ENCODE peak calls at places on chromosomes 5 and 9, in four cellular contexts. L, C, E and G are unnamed samples.

GRCh38 chr5:139422307-139422893 is 16.9 kb downstream of the DNAJC18 start:
- DNase-seq in L (peak; percentile 47), C (peak; percentile 67), E (peak; percentile 78), G (peak; percentile 77)

GRCh38 chr5:10703676-10704075 is 57.4 kb downstream of the DAP start:
- DNase-seq in L (no peak), C (no peak), E (no peak), G (no peak)

GRCh38 chr5:80184235-80185023 is 71.4 kb downstream of the SERINC5 start:
- DNase-seq in L (no peak), C (no peak), E (no peak), G (no peak)

GRCh38 chr9:124259273-124260078 is 1.7 kb downstream of the NEK6 start:
- DNase-seq in L (peak; percentile 48), C (no peak), E (peak; percentile 91), G (peak; percentile 91)

GRCh38 chr5:41843456-41844112 is 26.6 kb downstream of the OXCT1 start:
- DNase-seq in L (peak; percentile 41), C (peak; percentile 71), E (peak; percentile 75), G (peak; percentile 77)

GRCh38 chr9:88536951-88537742 is 2.2 kb downstream of the NXNL2 start:
- DNase-seq in L (no peak), C (no peak), E (no peak), G (no peak)

GRCh38 chr9:114086009-114086408 is 7.9 kb upstream of the AMBP start:
- DNase-seq in L (no peak), C (no peak), E (no peak), G (no peak)

GRCh38 chr5:83507431-83507830 is 35.9 kb downstream of the VCAN start:
- DNase-seq in L (no peak), C (no peak), E (no peak), G (no peak)

GRCh38 chr9:126614455-126615248 is 924 bp downstream of the LMX1B start:
- DNase-seq in L (no peak), C (no peak), E (no peak), G (no peak)

GRCh38 chr5:41218929-41219328 is 5.6 kb upstream of the C6 start:
- DNase-seq in L (no peak), C (no peak), E (no peak), G (no peak)

GRCh38 chr5:150105898-150106615 is 19.7 kb upstream of the CSF1R start:
- DNase-seq in L (no peak), C (no peak), E (no peak), G (no peak)

GRCh38 chr9:83027153-83027867 is 35.6 kb downstream of the RASEF start:
- DNase-seq in L (no peak), C (no peak), E (peak; percentile 90), G (peak; percentile 88)

GRCh38 chr9:15189491-15189890 is 117.5 kb downstream of the TTC39B start:
- DNase-seq in L (no peak), C (no peak), E (no peak), G (no peak)

GRCh38 chr9:130307667-130307943 is 42.0 kb downstream of the HMCN2 start:
- DNase-seq in L (no peak), C (no peak), E (no peak), G (no peak)

GRCh38 chr9:69044226-69045219 is 9.0 kb downstream of the FXN start:
- DNase-seq in L (no peak), C (peak; percentile 93), E (peak; percentile 68), G (peak; percentile 34)

GRCh38 chr9:4499917-4500316 is 9.6 kb downstream of the SLC1A1 start:
- DNase-seq in L (no peak), C (peak; percentile 18), E (no peak), G (no peak)

GRCh38 chr5:126016256-126016655 is 407.0 kb upstream of the GRAMD2B start:
- DNase-seq in L (no peak), C (no peak), E (no peak), G (peak; percentile 17)

GRCh38 chr9:79257215-79257614 is 314.6 kb upstream of the TLE4 start:
- DNase-seq in L (no peak), C (no peak), E (no peak), G (no peak)

GRCh38 chr5:36637516-36637915 is 31.1 kb downstream of the SLC1A3 start:
- DNase-seq in L (no peak), C (no peak), E (no peak), G (no peak)

GRCh38 chr5:83924171-83924570 is 203.5 kb upstream of the HAPLN1 start:
- DNase-seq in L (no peak), C (no peak), E (peak; percentile 59), G (peak; percentile 15)

GRCh38 chr5:38316544-38317224 is 58.3 kb downstream of the EGFLAM start:
- DNase-seq in L (no peak), C (no peak), E (peak; percentile 44), G (peak; percentile 74)

GRCh38 chr9:71858812-71859211 is 52.2 kb downstream of the ABHD17B start:
- DNase-seq in L (no peak), C (no peak), E (peak; percentile 40), G (peak; percentile 42)

GRCh38 chr9:135701067-135701967 is 668 bp upstream of the KCNT1 start:
- DNase-seq in L (no peak), C (no peak), E (no peak), G (no peak)

GRCh38 chr5:115992848-115993350 is 30.6 kb downstream of the LVRN start:
- DNase-seq in L (no peak), C (no peak), E (no peak), G (no peak)

GRCh38 chr5:181260720-181261319 is at the start of gene TRIM52:
- DNase-seq in L (peak; percentile 93), C (peak; percentile 94), E (peak; percentile 87), G (peak; percentile 88)

GRCh38 chr5:33338336-33339110 is 102.2 kb upstream of the TARS1 start:
- DNase-seq in L (no peak), C (no peak), E (no peak), G (no peak)

GRCh38 chr5:131423056-131423455 is 159.2 kb downstream of the CDC42SE2 start:
- DNase-seq in L (no peak), C (peak; percentile 49), E (peak; percentile 27), G (peak; percentile 46)

GRCh38 chr5:121218086-121218485 is 633.6 kb upstream of the FTMT start:
- DNase-seq in L (no peak), C (no peak), E (no peak), G (no peak)

GRCh38 chr9:130935660-130936271 is 3.3 kb downstream of the FIBCD1 start:
- DNase-seq in L (peak; percentile 66), C (no peak), E (peak; percentile 61), G (peak; percentile 38)

GRCh38 chr9:124884376-124884775 is 22.4 kb downstream of the ARPC5L start:
- DNase-seq in L (no peak), C (no peak), E (no peak), G (no peak)

GRCh38 chr9:17807670-17808282 is 228.9 kb downstream of the SH3GL2 start:
- DNase-seq in L (no peak), C (no peak), E (no peak), G (no peak)

GRCh38 chr9:88533951-88534455 is 975 bp upstream of the NXNL2 start:
- DNase-seq in L (peak; percentile 50), C (peak; percentile 25), E (peak; percentile 57), G (peak; percentile 28)

GRCh38 chr5:53243403-53243802 is 133.8 kb upstream of the MOCS2 start:
- DNase-seq in L (no peak), C (no peak), E (no peak), G (no peak)
- TF ChIP-seq CTCF in L (no peak), C (no peak), E (no peak), G (no peak)

GRCh38 chr5:171310334-171310815 is 1.3 kb downstream of the TLX3 start:
- DNase-seq in L (no peak), C (no peak), E (no peak), G (no peak)
- H3K4me3 ChIP-seq in L (no peak overlapping the region), C (no peak overlapping the region), E (no peak overlapping the region), G (no peak overlapping the region)

DNA sequence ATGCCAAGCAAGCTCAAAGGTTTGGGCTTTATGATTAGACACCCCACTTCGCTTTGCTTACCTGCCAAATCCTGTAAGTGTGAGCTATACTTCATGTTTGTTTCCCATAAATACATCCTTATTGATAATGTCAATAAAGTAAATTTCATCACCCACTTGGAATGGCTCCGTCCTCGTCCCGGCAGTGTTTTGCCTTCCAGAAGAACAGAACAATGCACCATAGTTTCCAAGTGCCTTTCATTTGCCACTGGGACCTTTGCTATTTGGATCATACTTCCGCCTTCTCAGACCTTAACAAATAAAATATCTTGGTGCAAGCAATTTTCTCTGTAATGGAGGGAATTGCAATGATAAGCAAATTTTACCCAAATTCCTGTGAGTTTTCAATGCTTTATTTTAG is 229.3 kb downstream of the PIK3R1 start:
- DNase-seq in L (no peak), C (no peak), E (no peak), G (no peak)
- TF ChIP-seq CTCF in L (no peak), C (no peak), E (no peak), G (no peak)

DNA sequence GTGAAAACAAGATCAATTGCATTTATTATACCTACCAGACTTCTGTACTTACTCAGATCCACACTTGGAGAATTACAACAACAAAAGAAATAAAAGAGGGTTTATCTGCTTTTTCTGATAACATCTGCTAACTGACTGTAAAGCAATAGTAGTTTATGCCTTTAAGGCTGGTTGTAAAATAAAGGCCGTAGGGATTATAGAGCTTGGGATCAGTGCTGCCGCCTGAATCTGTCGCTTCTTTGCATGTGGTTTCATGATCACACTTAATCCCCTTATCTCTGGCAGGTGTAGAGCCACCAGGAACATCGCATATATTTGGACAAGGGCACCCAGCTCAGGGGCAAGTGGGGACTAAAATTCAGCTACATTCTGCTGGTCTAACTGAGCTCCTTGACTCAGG is 146.7 kb downstream of the CCDC192 start:
- DNase-seq in L (no peak), C (no peak), E (no peak), G (no peak)
- H3K4me3 ChIP-seq in L (no peak overlapping the region), C (no peak overlapping the region), E (no peak overlapping the region), G (no peak overlapping the region)

GRCh38 chr9:93536874-93537273 is 39.5 kb upstream of the PHF2 start:
- DNase-seq in L (no peak), C (no peak), E (no peak), G (no peak)

GRCh38 chr9:93536167-93536566 is 40.2 kb upstream of the PHF2 start:
- DNase-seq in L (no peak), C (peak; percentile 53), E (no peak), G (no peak)

GRCh38 chr9:93533863-93534262 is 42.5 kb upstream of the PHF2 start:
- DNase-seq in L (no peak), C (no peak), E (no peak), G (no peak)

GRCh38 chr9:93532121-93532520 is 44.3 kb upstream of the PHF2 start:
- DNase-seq in L (no peak), C (no peak), E (no peak), G (no peak)

DNA sequence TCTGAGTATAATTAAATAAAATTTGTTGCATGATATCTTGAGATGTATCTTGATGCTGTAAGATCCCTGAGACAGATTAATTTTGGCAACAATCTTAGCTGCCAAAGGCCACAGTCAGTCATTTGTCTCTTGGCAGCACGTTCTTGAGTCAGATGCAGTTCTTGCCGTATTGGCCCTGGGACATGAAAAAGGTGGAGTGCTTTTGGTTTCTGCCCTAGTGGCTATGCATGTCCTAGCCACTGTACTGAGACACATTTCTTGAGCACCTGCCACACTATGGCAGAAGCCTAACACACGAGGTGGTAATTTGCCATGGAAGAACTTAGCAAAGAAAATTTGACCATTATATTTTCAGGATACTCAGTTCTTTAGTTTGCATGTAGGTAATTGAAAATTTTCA is 45.0 kb upstream of the PHF2 start:
- DNase-seq in L (no peak), C (no peak), E (peak; percentile 7), G (peak; percentile 22)
- TF ChIP-seq CTCF in L (no peak), C (no peak), E (no peak), G (peak; percentile 9)